ENCODE peak calls at places on chromosomes 2 and 18, in five cellular contexts. D is spleen, Y is fibroblast of lung, X is transverse colon, C is neural progenitor cell. I is an unnamed sample. For H3K36me3, the result is how much of the 10 kb centered on the place peaks cover.

GRCh38 chr2:139165041-139165440 is 384.9 kb upstream of the NXPH2 start:
- DNase-seq in D (no peak), Y (no peak), X (no peak), C (no peak), I (no peak)

GRCh38 chr2:11598228-11598731 is 64.4 kb downstream of the GREB1 start:
- DNase-seq in D (no peak), Y (no peak), X (no peak), C (no peak), I (no peak)

GRCh38 chr2:118696786-118697465 is 150.5 kb downstream of the EN1 start:
- DNase-seq in D (no peak), Y (peak), X (no peak), C (no peak), I (no peak)

GRCh38 chr2:55961318-55961911 is 37.8 kb upstream of the EFEMP1 start:
- DNase-seq in D (no peak), Y (peak), X (no peak), C (peak), I (no peak)

GRCh38 chr2:222837643-222838056 is 23.2 kb upstream of the ACSL3 start:
- DNase-seq in D (no peak), Y (no peak), X (no peak), C (no peak), I (no peak)

GRCh38 chr2:112712903-112713584 is 7.8 kb upstream of the NT5DC4 start:
- DNase-seq in D (no peak), Y (peak), X (no peak), C (no peak), I (no peak)

GRCh38 chr2:16950436-16950835 is 284.8 kb upstream of the CYRIA start:
- DNase-seq in D (no peak), Y (no peak), X (no peak), C (no peak), I (no peak)

GRCh38 chr2:101119431-101119830 is 31.8 kb downstream of the TBC1D8 start:
- DNase-seq in D (no peak), Y (peak), X (no peak), C (no peak), I (no peak)

GRCh38 chr2:182379235-182379634 is 47.6 kb downstream of the PDE1A start:
- DNase-seq in D (no peak), Y (peak), X (no peak), C (no peak), I (no peak)

GRCh38 chr18:45084207-45084606 is 403.5 kb downstream of the SETBP1 start:
- DNase-seq in D (no peak), Y (no peak), X (no peak), C (no peak), I (no peak)

GRCh38 chr18:76492669-76493212 is 2.3 kb downstream of the ZNF516 start:
- DNase-seq in D (peak), Y (peak), X (peak), C (peak), I (peak)

GRCh38 chr2:219447242-219448098 is 12.8 kb downstream of the SPEG start:
- DNase-seq in D (no peak), Y (no peak), X (no peak), C (no peak), I (no peak)

GRCh38 chr18:55272510-55273243 is 313.4 kb upstream of the CCDC68 start:
- DNase-seq in D (no peak), Y (peak), X (no peak), C (no peak), I (no peak)

GRCh38 chr2:119544075-119545031 is at the start of gene CFAP221:
- DNase-seq in D (peak), Y (peak), X (peak), C (peak), I (no peak)

GRCh38 chr18:3060667-3061580 is 48.0 kb upstream of the LPIN2 start:
- DNase-seq in D (no peak), Y (no peak), X (no peak), C (no peak), I (no peak)

GRCh38 chr2:65292461-65293127 is 65.0 kb downstream of the ACTR2 start:
- DNase-seq in D (no peak), Y (no peak), X (no peak), C (no peak), I (no peak)

DNA sequence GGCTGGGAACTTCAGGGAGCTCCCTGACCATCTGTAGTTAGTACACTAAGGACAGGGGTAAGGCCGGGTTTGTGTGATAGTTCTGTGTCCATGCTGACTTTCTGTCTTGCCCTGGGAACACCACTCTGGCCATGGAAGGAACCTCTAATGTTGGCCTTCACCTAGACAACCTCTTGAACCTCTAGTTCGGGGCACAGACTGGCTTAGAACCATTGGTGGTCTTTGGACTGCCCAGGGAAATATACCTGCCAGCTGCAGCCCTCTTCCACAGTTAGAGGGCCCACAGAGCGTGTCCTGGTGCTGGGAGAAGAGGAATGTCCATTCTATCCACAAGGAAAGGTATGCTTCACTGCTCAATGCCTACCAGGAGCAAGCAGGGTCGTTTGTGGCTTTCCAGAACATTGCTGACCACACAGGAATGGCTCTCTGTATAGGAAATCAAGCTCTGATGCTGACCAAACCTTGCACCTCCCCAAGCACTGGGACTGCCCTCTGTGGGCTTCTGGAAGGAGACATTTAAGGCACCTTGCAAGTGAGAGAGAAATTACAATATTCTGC is 318.8 kb upstream of the EPAS1 start:
- DNase-seq in D (no peak), Y (no peak), X (no peak), C (no peak), I (no peak)
- H3K36me3 ChIP-seq in D (half or more), Y (under half), X (under half), C (under half), I (under half)

GRCh38 chr2:127288274-127288673 is 5.7 kb downstream of the ERCC3 start:
- DNase-seq in D (no peak), Y (no peak), X (no peak), C (no peak), I (no peak)
- H3K36me3 ChIP-seq in D (half or more), Y (under half), X (under half), C (under half), I (under half)

GRCh38 chr2:172889767-172890430 is 154.3 kb downstream of the RAPGEF4 start:
- DNase-seq in D (no peak), Y (no peak), X (no peak), C (no peak), I (no peak)

GRCh38 chr2:172888704-172889103 is 153.1 kb downstream of the RAPGEF4 start:
- DNase-seq in D (no peak), Y (no peak), X (no peak), C (no peak), I (no peak)

GRCh38 chr2:172889287-172889686 is 153.6 kb downstream of the RAPGEF4 start:
- DNase-seq in D (no peak), Y (no peak), X (no peak), C (no peak), I (no peak)

GRCh38 chr2:172885996-172886395 is 150.4 kb downstream of the RAPGEF4 start:
- DNase-seq in D (no peak), Y (no peak), X (no peak), C (no peak), I (no peak)

GRCh38 chr2:172887280-172887679 is 151.6 kb downstream of the RAPGEF4 start:
- DNase-seq in D (no peak), Y (no peak), X (no peak), C (no peak), I (no peak)
- H3K36me3 ChIP-seq in D (under half), Y (under half), X (under half), C (under half), I (under half)

GRCh38 chr18:58697131-58697530 is 25.9 kb downstream of the MALT1 start:
- DNase-seq in D (no peak), Y (no peak), X (no peak), C (no peak), I (no peak)
- H3K36me3 ChIP-seq in D (half or more), Y (under half), X (under half), C (under half), I (under half)

DNA sequence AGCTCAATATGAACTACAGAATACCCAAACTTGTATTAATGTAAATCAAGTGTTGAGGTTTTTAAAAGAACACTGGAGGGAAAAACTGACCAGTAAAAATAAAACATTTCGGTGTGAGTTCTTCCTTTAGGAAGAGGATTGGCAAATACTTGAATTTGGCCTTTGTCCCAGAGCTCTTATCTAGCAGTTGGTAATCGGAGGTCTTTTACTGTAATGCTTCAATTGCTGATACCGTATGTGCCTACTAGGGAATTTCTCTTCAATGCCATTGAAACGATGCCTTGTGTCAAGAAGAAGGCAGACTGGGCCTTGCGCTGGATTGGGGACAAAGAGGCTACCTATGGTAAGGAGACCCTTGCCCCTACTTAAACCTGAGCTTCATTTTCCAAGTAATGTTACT is 4.1 kb downstream of the RRM2 start:
- DNase-seq in D (peak), Y (peak), X (no peak), C (no peak), I (no peak)
- H3K36me3 ChIP-seq in D (under half), Y (under half), X (under half), C (under half), I (under half)

DNA sequence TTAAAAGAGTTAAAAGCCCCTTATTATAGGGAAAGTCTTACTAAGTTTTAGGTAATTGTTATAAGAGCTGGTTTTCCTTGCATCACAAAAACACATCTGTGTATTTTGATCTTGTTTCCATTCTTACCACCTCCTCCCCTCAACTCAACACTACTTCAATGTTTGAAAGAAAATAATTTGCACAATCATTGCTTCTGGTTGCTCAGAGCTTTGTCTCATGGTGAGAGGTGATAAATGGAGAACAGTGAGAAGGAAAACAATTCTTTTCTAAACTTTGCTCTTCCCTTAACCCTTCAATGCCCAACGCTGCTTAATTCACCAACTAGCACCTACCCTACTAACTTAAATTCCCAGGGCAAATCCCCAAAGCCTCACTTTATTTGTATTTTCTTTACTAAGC is 268.1 kb upstream of the LINC00305 start:
- DNase-seq in D (no peak), Y (no peak), X (no peak), C (no peak), I (no peak)
- H3K36me3 ChIP-seq in D (under half), Y (under half), X (under half), C (under half), I (under half)

I was measured in BJ.